ENCODE peak calls at places on chromosomes 11 and 22, in six cellular contexts. C is IMR-90, R is GM12878, A is SK-N-SH, E is K562, O is HepG2. W is an unnamed sample.

GRCh38 chr11:127345819-127346459 is 345.4 kb upstream of the KIRREL3 start:
- DNase-seq in A (peak), O (peak), C (peak), R (no peak), E (peak), W (peak)

GRCh38 chr22:31800065-31800464 is 46.2 kb downstream of the DEPDC5 start:
- DNase-seq in E (no peak), C (peak), O (no peak), R (no peak), A (no peak), W (peak)

GRCh38 chr11:19076744-19077589 is 16.4 kb upstream of the MRGPRX2 start:
- DNase-seq in R (no peak), C (peak), E (peak), A (peak), O (peak), W (peak)

GRCh38 chr11:75536786-75537629 is 11.3 kb upstream of the GDPD5 start:
- DNase-seq in C (peak), A (no peak), R (peak), E (peak), O (no peak), W (no peak)

GRCh38 chr22:36565686-36566085 is 36.7 kb upstream of the EIF3D start:
- DNase-seq in E (no peak), C (no peak), A (no peak), O (no peak), R (no peak), W (no peak)

GRCh38 chr11:133239530-133239929 is 292.8 kb downstream of the OPCML start:
- DNase-seq in O (no peak), C (no peak), R (no peak), E (no peak), A (no peak), W (no peak)

GRCh38 chr22:31870890-31871289 is 73.4 kb upstream of the YWHAH start:
- DNase-seq in E (no peak), R (no peak), A (no peak), C (peak), O (no peak), W (peak)

GRCh38 chr11:34136420-34136819 is 31.0 kb downstream of the NAT10 start:
- DNase-seq in A (no peak), E (no peak), O (no peak), R (no peak), C (no peak), W (no peak)

GRCh38 chr22:36445158-36445668 is 36.2 kb downstream of the TXN2 start:
- DNase-seq in R (no peak), E (no peak), O (peak), C (peak), A (no peak), W (no peak)

GRCh38 chr11:7964873-7965272 is 374 bp downstream of the NLRP10 start:
- DNase-seq in A (no peak), O (no peak), R (no peak), E (no peak), C (peak), W (no peak)

GRCh38 chr11:128956401-128957203 is 13.9 kb upstream of the TP53AIP1 start:
- DNase-seq in R (peak), C (peak), A (peak), O (peak), E (peak), W (peak)

GRCh38 chr22:28024422-28024888 is 105.4 kb upstream of the PITPNB start:
- DNase-seq in O (no peak), R (no peak), E (no peak), C (no peak), A (peak), W (no peak)

GRCh38 chr11:128212324-128212723 is 375.0 kb downstream of the ETS1 start:
- DNase-seq in A (no peak), C (no peak), R (no peak), O (no peak), E (no peak), W (no peak)

GRCh38 chr11:98358551-98358950 is 662.2 kb upstream of the CNTN5 start:
- DNase-seq in E (no peak), C (no peak), O (no peak), A (no peak), R (no peak), W (no peak)

GRCh38 chr22:30695871-30696655 is 1.4 kb downstream of the OSBP2 start:
- DNase-seq in A (no peak), R (no peak), O (no peak), E (no peak), C (no peak), W (no peak)

GRCh38 chr11:12792590-12792989 is 118.4 kb downstream of the TEAD1 start:
- DNase-seq in O (no peak), A (no peak), C (peak), R (no peak), E (no peak), W (no peak)

GRCh38 chr11:120622189-120622912 is 110.8 kb downstream of the GRIK4 start:
- DNase-seq in A (peak), E (peak), C (no peak), O (no peak), R (no peak), W (no peak)
- TF ChIP-seq SMC3 in A (peak), E (no peak), C (no peak), O (no peak), R (peak), W (no peak)

DNA sequence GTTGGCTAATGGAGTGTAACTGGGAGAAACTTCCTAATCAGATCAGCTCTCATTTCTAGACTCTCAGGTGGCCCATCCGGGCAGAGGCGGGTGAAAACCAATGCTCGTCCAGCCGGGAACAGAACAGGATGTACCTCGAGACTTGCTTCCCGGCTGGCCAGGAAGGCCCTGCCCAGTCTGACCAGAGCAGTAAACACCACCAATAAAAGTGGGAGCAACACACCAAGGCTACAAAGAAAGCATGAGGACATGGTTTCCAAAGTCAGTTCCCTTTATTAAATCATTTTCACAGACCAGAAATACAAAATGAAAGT is 940 bp upstream of the TNKS1BP1 start:
- DNase-seq in A (peak), E (no peak), R (no peak), C (no peak), O (no peak), W (peak)
- TF ChIP-seq SMC3 in A (no peak), E (no peak), R (no peak), C (no peak), O (no peak), W (no peak)

GRCh38 chr11:15053201-15053685 is 20.1 kb upstream of the CALCB start:
- DNase-seq in C (no peak), A (no peak), O (no peak), R (no peak), E (no peak), W (peak)
- TF ChIP-seq SMC3 in C (no peak), A (no peak), O (no peak), R (no peak), E (no peak), W (no peak)

GRCh38 chr11:94586978-94587377 is 19.8 kb downstream of the PIWIL4 start:
- DNase-seq in O (no peak), R (no peak), A (no peak), E (no peak), C (no peak), W (no peak)
- TF ChIP-seq SMC3 in O (no peak), R (no peak), A (no peak), E (no peak), C (no peak), W (no peak)

GRCh38 chr22:25160120-25160996 is 39.3 kb upstream of the CRYBB3 start:
- DNase-seq in O (no peak), R (no peak), C (no peak), A (no peak), E (no peak), W (no peak)

GRCh38 chr22:25156736-25157135 is 42.9 kb upstream of the CRYBB3 start:
- DNase-seq in E (no peak), R (no peak), A (no peak), C (no peak), O (no peak), W (no peak)

GRCh38 chr22:25161017-25161915 is 38.4 kb upstream of the CRYBB3 start:
- DNase-seq in C (no peak), E (no peak), O (no peak), R (no peak), A (no peak), W (no peak)

GRCh38 chr22:25161916-25162530 is 37.6 kb upstream of the CRYBB3 start:
- DNase-seq in O (no peak), C (no peak), E (no peak), A (no peak), R (no peak), W (no peak)

GRCh38 chr22:25159028-25159427 is 40.6 kb upstream of the CRYBB3 start:
- DNase-seq in C (no peak), O (no peak), R (no peak), A (no peak), E (no peak), W (no peak)
- TF ChIP-seq SMC3 in C (no peak), O (no peak), R (no peak), A (no peak), E (no peak), W (no peak)

GRCh38 chr11:94895451-94895850 is 77.9 kb downstream of the CWC15 start:
- DNase-seq in C (peak), R (no peak), E (no peak), O (no peak), A (no peak), W (peak)
- TF ChIP-seq SMC3 in C (no peak), R (no peak), E (no peak), O (no peak), A (no peak), W (no peak)

DNA sequence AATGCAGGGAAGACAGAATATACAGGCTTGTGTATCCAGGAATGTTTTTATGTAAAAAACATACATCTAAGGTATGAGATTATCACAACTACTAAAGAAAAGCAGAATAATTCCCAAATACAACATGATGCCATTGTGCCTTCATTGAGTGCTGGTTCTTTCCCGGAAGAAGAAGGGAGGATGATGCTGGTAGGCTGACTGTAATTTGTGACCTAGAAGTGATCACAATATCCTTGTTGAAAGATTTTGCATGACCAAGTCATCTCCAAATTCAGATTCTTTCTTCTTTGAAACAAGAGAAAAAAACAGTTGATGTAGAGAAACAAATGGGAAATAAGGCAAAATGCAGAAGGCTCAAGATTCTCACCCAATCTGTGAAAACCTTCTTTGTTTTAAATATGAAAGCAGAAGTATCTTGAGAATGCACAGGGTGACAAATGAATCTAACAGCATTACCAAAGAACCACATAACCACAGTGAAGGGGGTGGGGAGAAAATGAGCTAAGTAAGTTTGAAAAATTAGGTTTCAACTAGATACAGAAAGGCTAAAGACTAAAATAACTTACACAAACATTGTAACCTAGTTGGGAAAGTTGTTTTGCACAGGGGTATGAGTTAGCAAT is 20.4 kb downstream of the MRE11 start:
- DNase-seq in R (peak), O (no peak), E (no peak), A (no peak), C (peak), W (no peak)
- TF ChIP-seq SMC3 in R (no peak), O (no peak), E (no peak), A (no peak), C (no peak), W (no peak)

GRCh38 chr11:69560141-69560790 is 78.8 kb downstream of the LINC01488 start:
- DNase-seq in R (no peak), O (no peak), A (no peak), C (no peak), E (no peak), W (no peak)
- TF ChIP-seq SMC3 in R (no peak), O (no peak), A (no peak), C (no peak), E (no peak), W (no peak)

GRCh38 chr11:117269856-117270255 is 21.3 kb upstream of the BACE1-AS start:
- DNase-seq in R (no peak), A (no peak), E (no peak), C (no peak), O (no peak), W (no peak)
- TF ChIP-seq SMC3 in R (no peak), A (no peak), E (no peak), C (no peak), O (no peak), W (no peak)

DNA sequence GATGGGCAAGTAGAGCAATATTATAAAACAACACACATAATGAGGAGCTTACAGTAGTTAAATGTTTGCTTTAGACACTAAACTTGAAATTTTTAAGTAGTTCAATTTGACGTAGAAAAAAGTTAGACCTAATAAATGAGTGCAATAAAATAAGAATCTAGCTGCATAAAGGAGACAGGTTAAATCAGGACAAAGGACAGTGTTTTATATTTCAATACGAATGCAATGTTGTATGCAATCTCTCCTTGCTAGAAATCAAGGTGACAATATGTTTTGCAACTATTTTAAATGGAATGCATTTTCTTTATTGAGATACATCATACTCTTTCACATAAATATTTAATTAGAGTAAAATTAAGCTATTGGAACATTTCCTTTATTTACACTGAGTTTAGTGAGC is 267.9 kb downstream of the CASP12 start:
- DNase-seq in C (no peak), A (no peak), O (no peak), R (no peak), E (no peak), W (no peak)
- TF ChIP-seq SMC3 in C (no peak), A (no peak), O (no peak), R (no peak), E (no peak), W (no peak)